ENCODE peak calls at places on chromosomes 7 and 10, in ten cellular contexts. V is colonic mucosa; Z is stomach; J is NB4; D is T follicular helper cell; F is endothelial cell; Y is B cell; P is EL; R is hypothalamus; E is activated naive CD4-positive, alpha-beta T cell treated with Interleukin-2 at 50 U/mL for 16 hours. M is an unnamed sample.

GRCh38 chr7:135320277-135320676 is 86.6 kb downstream of the STRA8 start:
- DNase-seq in V (peak; percentile 54), Y (no peak), Z (peak; percentile 79), R (peak; percentile 28), E (no peak), D (no peak), P (peak; percentile 68), F (no peak), J (no peak), M (no peak)

GRCh38 chr7:149147730-149148653 is 739 bp downstream of the ZNF398 start:
- DNase-seq in V (peak; percentile 49), Z (peak; percentile 67), F (peak; percentile 40), E (peak; percentile 75), Y (peak; percentile 61), R (peak; percentile 33), P (peak; percentile 56), J (peak; percentile 74), D (peak; percentile 62), M (peak; percentile 80)

GRCh38 chr7:96655956-96656355 is 53.7 kb downstream of the SEM1 start:
- DNase-seq in R (no peak), F (no peak), P (no peak), V (no peak), E (no peak), J (no peak), Y (no peak), D (no peak), Z (no peak), M (no peak)

GRCh38 chr7:77696643-77697534 is 630 bp downstream of the RSBN1L start:
- DNase-seq in J (peak; percentile 84), V (peak; percentile 76), D (peak; percentile 34), R (peak; percentile 40), E (peak; percentile 72), Y (peak; percentile 48), F (peak; percentile 58), P (peak; percentile 61), Z (peak; percentile 68), M (peak; percentile 80)

GRCh38 chr10:89837173-89838001 is 136.0 kb downstream of the KIF20B start:
- DNase-seq in E (peak; percentile 28), Y (peak; percentile 56), V (peak; percentile 50), D (no peak), P (peak; percentile 23), F (no peak), J (no peak), Z (peak; percentile 29), R (peak; percentile 19), M (no peak)

GRCh38 chr7:100538654-100539435 is at the start of gene AGFG2:
- DNase-seq in D (peak; percentile 100), R (peak; percentile 97), E (peak; percentile 100), Y (peak; percentile 100), J (peak; percentile 100), V (peak; percentile 100), F (peak; percentile 100), Z (peak; percentile 100), P (peak; percentile 100), M (peak; percentile 100)

GRCh38 chr7:102404005-102404861 is 8.1 kb downstream of the PRKRIP1 start:
- DNase-seq in E (peak; percentile 49), Y (peak; percentile 69), J (peak; percentile 89), P (peak; percentile 44), Z (no peak), V (peak; percentile 26), R (no peak), D (peak; percentile 25), F (peak; percentile 21), M (peak; percentile 77)

GRCh38 chr7:117164578-117164977 is 158.3 kb downstream of the WNT2 start:
- DNase-seq in D (no peak), P (peak; percentile 12), J (no peak), R (no peak), E (no peak), V (no peak), Z (no peak), Y (no peak), F (no peak), M (no peak)

GRCh38 chr7:120989571-120990220 is 1.2 kb downstream of the CPED1 start:
- DNase-seq in Z (no peak), P (peak; percentile 29), Y (no peak), V (no peak), F (no peak), J (no peak), E (no peak), R (no peak), D (no peak), M (no peak)

GRCh38 chr7:64626557-64626956 is 39.4 kb upstream of the ZNF107 start:
- DNase-seq in R (no peak), D (no peak), E (no peak), Z (no peak), P (no peak), V (no peak), F (no peak), Y (no peak), J (no peak), M (no peak)

GRCh38 chr10:48406204-48406603 is 99.7 kb downstream of the MAPK8 start:
- DNase-seq in Y (no peak), R (no peak), D (no peak), J (peak; percentile 12), Z (no peak), P (peak; percentile 53), V (no peak), E (no peak), F (no peak), M (no peak)

GRCh38 chr7:37510043-37510634 is 61.5 kb upstream of the ELMO1 start:
- DNase-seq in J (peak; percentile 55), R (no peak), Y (no peak), E (peak; percentile 24), V (no peak), D (no peak), F (peak; percentile 36), Z (no peak), P (no peak), M (no peak)

M was measured in cardiac septum.